ENCODE peak calls at places on chromosomes 13 and 19, in six cellular contexts. One of them, this sample, is unnamed. For H3K4me1 and H3K27me3, the result is how much of the 10 kb centered on the place peaks cover.

GRCh38 chr13:113926951-113927660 is 46.8 kb downstream of the C13orf46 start:
- DNase-seq in heart left ventricle: peak
- DNase-seq in GM23338: no peak
- DNase-seq in neural progenitor cell: no peak
- DNase-seq in cardiac muscle cell: no peak
- DNase-seq in heart right ventricle: peak
- DNase-seq in this sample: no peak

GRCh38 chr13:19967619-19968018 is 9.1 kb downstream of the ZMYM2 start:
- DNase-seq in GM23338: no peak
- DNase-seq in heart right ventricle: no peak
- DNase-seq in cardiac muscle cell: no peak
- DNase-seq in heart left ventricle: no peak
- DNase-seq in neural progenitor cell: no peak
- DNase-seq in this sample: no peak

GRCh38 chr19:10118960-10119359 is 739 bp downstream of the EIF3G start:
- DNase-seq in neural progenitor cell: no peak
- DNase-seq in cardiac muscle cell: no peak
- DNase-seq in GM23338: peak
- DNase-seq in heart right ventricle: no peak
- DNase-seq in heart left ventricle: no peak
- DNase-seq in this sample: no peak

GRCh38 chr19:42589792-42590191 is 4.9 kb downstream of the CEACAM8 start:
- DNase-seq in cardiac muscle cell: no peak
- DNase-seq in heart right ventricle: no peak
- DNase-seq in GM23338: no peak
- DNase-seq in neural progenitor cell: no peak
- DNase-seq in heart left ventricle: no peak
- DNase-seq in this sample: no peak

GRCh38 chr13:33015791-33016323 is 366 bp upstream of the KL start:
- DNase-seq in heart right ventricle: peak
- DNase-seq in neural progenitor cell: peak
- DNase-seq in GM23338: peak
- DNase-seq in cardiac muscle cell: peak
- DNase-seq in heart left ventricle: peak
- DNase-seq in this sample: no peak

GRCh38 chr19:58317481-58318072 is 9.2 kb upstream of the ZSCAN22 start:
- DNase-seq in cardiac muscle cell: peak
- DNase-seq in GM23338: peak
- DNase-seq in neural progenitor cell: peak
- DNase-seq in heart left ventricle: no peak
- DNase-seq in heart right ventricle: no peak
- DNase-seq in this sample: no peak

GRCh38 chr19:55585658-55586339 is 5.2 kb upstream of the ZNF579 start:
- DNase-seq in GM23338: peak
- DNase-seq in cardiac muscle cell: peak
- DNase-seq in heart right ventricle: peak
- DNase-seq in heart left ventricle: peak
- DNase-seq in neural progenitor cell: peak
- DNase-seq in this sample: no peak

GRCh38 chr13:114067381-114067885 is 65.0 kb downstream of the RASA3 start:
- DNase-seq in heart right ventricle: no peak
- DNase-seq in neural progenitor cell: no peak
- DNase-seq in GM23338: no peak
- DNase-seq in heart left ventricle: peak
- DNase-seq in cardiac muscle cell: no peak
- DNase-seq in this sample: no peak

GRCh38 chr19:38712161-38712748 is 32.0 kb downstream of the CAPN12 start:
- DNase-seq in cardiac muscle cell: no peak
- DNase-seq in heart left ventricle: no peak
- DNase-seq in neural progenitor cell: no peak
- DNase-seq in GM23338: no peak
- DNase-seq in heart right ventricle: no peak
- DNase-seq in this sample: no peak

GRCh38 chr13:114124921-114125320 is 7.5 kb downstream of the RASA3 start:
- DNase-seq in cardiac muscle cell: no peak
- DNase-seq in GM23338: no peak
- DNase-seq in heart left ventricle: no peak
- DNase-seq in heart right ventricle: no peak
- DNase-seq in neural progenitor cell: no peak
- DNase-seq in this sample: no peak

GRCh38 chr19:14542721-14543328 is 13.4 kb downstream of the TECR start:
- DNase-seq in neural progenitor cell: no peak
- DNase-seq in GM23338: no peak
- DNase-seq in cardiac muscle cell: no peak
- DNase-seq in heart right ventricle: no peak
- DNase-seq in heart left ventricle: no peak
- DNase-seq in this sample: no peak

GRCh38 chr19:39412100-39412866 is at the start of gene PLEKHG2:
- DNase-seq in GM23338: peak
- DNase-seq in heart right ventricle: peak
- DNase-seq in heart left ventricle: peak
- DNase-seq in neural progenitor cell: peak
- DNase-seq in cardiac muscle cell: peak
- DNase-seq in this sample: peak

GRCh38 chr19:32831611-32832010 is 38.0 kb downstream of the SLC7A9 start:
- DNase-seq in heart left ventricle: no peak
- DNase-seq in GM23338: no peak
- DNase-seq in heart right ventricle: no peak
- DNase-seq in cardiac muscle cell: no peak
- DNase-seq in neural progenitor cell: no peak
- DNase-seq in this sample: no peak

GRCh38 chr13:109345433-109345941 is 440.9 kb downstream of the IRS2 start:
- DNase-seq in neural progenitor cell: no peak
- DNase-seq in GM23338: no peak
- DNase-seq in heart right ventricle: no peak
- DNase-seq in heart left ventricle: no peak
- DNase-seq in cardiac muscle cell: no peak
- DNase-seq in this sample: no peak

GRCh38 chr19:11013771-11014170 is 52.9 kb downstream of the SMARCA4 start:
- DNase-seq in neural progenitor cell: no peak
- DNase-seq in cardiac muscle cell: no peak
- DNase-seq in heart left ventricle: no peak
- DNase-seq in heart right ventricle: no peak
- DNase-seq in GM23338: no peak
- DNase-seq in this sample: no peak

GRCh38 chr19:10295305-10295846 is 5.6 kb downstream of the ICAM5 start:
- DNase-seq in heart right ventricle: peak
- DNase-seq in cardiac muscle cell: peak
- DNase-seq in heart left ventricle: peak
- DNase-seq in GM23338: peak
- DNase-seq in neural progenitor cell: peak
- DNase-seq in this sample: no peak

GRCh38 chr19:17243854-17244617 is 1.7 kb downstream of the NR2F6 start:
- DNase-seq in neural progenitor cell: peak
- DNase-seq in cardiac muscle cell: peak
- DNase-seq in heart right ventricle: peak
- DNase-seq in GM23338: peak
- DNase-seq in heart left ventricle: peak
- DNase-seq in this sample: no peak

GRCh38 chr13:30654430-30654829 is 36.7 kb downstream of the USPL1 start:
- DNase-seq in GM23338: no peak
- DNase-seq in heart right ventricle: no peak
- DNase-seq in cardiac muscle cell: no peak
- DNase-seq in neural progenitor cell: no peak
- DNase-seq in heart left ventricle: no peak
- DNase-seq in this sample: no peak

GRCh38 chr19:30172643-30173242 is 199.4 kb upstream of the ZNF536 start:
- DNase-seq in GM23338: no peak
- DNase-seq in neural progenitor cell: no peak
- DNase-seq in cardiac muscle cell: no peak
- DNase-seq in heart right ventricle: no peak
- DNase-seq in heart left ventricle: no peak
- DNase-seq in this sample: no peak

DNA sequence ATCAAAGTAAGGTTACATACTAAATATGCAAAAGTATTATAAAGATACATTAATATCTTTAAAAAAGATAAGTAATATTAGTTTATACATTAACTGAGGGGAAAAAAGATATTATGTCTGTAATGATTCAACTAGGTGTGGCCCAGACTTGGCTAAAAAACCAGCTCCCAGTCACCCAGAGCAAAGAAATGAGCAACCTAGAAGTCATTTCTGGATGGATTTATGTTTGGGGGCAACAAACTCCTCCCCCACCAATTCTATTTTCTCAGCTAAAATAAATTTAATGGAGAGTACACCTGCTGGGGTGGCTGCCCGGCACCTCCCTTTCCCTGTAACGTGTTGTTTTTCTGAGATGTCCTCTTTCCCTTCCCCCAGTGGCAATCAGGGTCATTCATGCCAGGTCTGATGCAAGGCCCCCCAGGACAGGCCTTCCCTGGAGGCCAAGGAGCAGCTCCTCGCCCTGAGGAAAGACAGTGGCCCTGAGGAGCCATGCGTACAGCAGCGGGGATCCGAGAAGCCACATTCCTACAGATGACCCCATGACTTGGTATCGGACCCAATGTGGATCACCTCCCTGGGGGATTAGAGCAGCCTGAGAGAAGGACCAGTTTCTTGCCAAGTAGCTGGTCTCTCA is 78.6 kb upstream of the DOCK9 start:
- DNase-seq in heart right ventricle: no peak
- DNase-seq in GM23338: peak
- DNase-seq in cardiac muscle cell: no peak
- DNase-seq in heart left ventricle: no peak
- DNase-seq in neural progenitor cell: no peak
- DNase-seq in this sample: no peak
- H3K4me1 ChIP-seq in heart right ventricle: under half
- H3K4me1 ChIP-seq in GM23338: under half
- H3K4me1 ChIP-seq in cardiac muscle cell: under half
- H3K4me1 ChIP-seq in heart left ventricle: half or more
- H3K4me1 ChIP-seq in neural progenitor cell: under half
- H3K4me1 ChIP-seq in this sample: under half

GRCh38 chr19:3028305-3029069 is 593 bp downstream of the TLE2 start:
- DNase-seq in GM23338: peak
- DNase-seq in heart right ventricle: no peak
- DNase-seq in cardiac muscle cell: no peak
- DNase-seq in heart left ventricle: no peak
- DNase-seq in neural progenitor cell: peak
- DNase-seq in this sample: no peak

GRCh38 chr19:3033595-3034193 is 4.6 kb upstream of the TLE2 start:
- DNase-seq in GM23338: no peak
- DNase-seq in cardiac muscle cell: no peak
- DNase-seq in neural progenitor cell: no peak
- DNase-seq in heart left ventricle: no peak
- DNase-seq in heart right ventricle: no peak
- DNase-seq in this sample: no peak

GRCh38 chr19:3034194-3034844 is 5.2 kb upstream of the TLE2 start:
- DNase-seq in heart left ventricle: no peak
- DNase-seq in cardiac muscle cell: no peak
- DNase-seq in neural progenitor cell: peak
- DNase-seq in GM23338: no peak
- DNase-seq in heart right ventricle: no peak
- DNase-seq in this sample: no peak

GRCh38 chr19:3029070-3029923 is at the start of gene TLE2:
- DNase-seq in GM23338: peak
- DNase-seq in neural progenitor cell: peak
- DNase-seq in heart left ventricle: no peak
- DNase-seq in cardiac muscle cell: peak
- DNase-seq in heart right ventricle: no peak
- DNase-seq in this sample: no peak

DNA sequence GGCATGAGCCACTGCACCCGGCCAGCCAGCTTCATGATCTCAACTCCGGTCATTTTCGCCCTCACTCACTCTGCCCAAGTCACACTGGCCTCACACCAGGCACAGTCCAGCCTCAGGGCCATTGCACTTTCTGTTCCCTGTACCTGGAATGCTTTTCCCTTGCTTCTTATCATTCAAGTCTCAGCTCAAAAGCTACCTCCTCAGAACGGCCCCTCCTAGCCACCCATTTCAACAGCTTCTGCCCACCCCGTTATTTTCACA is 2.5 kb upstream of the TLE2 start:
- DNase-seq in cardiac muscle cell: no peak
- DNase-seq in heart left ventricle: no peak
- DNase-seq in neural progenitor cell: no peak
- DNase-seq in GM23338: no peak
- DNase-seq in heart right ventricle: no peak
- DNase-seq in this sample: no peak
- H3K27me3 ChIP-seq in cardiac muscle cell: under half
- H3K27me3 ChIP-seq in heart left ventricle: under half
- H3K27me3 ChIP-seq in neural progenitor cell: half or more
- H3K27me3 ChIP-seq in GM23338: half or more
- H3K27me3 ChIP-seq in heart right ventricle: under half
- H3K27me3 ChIP-seq in this sample: under half

DNA sequence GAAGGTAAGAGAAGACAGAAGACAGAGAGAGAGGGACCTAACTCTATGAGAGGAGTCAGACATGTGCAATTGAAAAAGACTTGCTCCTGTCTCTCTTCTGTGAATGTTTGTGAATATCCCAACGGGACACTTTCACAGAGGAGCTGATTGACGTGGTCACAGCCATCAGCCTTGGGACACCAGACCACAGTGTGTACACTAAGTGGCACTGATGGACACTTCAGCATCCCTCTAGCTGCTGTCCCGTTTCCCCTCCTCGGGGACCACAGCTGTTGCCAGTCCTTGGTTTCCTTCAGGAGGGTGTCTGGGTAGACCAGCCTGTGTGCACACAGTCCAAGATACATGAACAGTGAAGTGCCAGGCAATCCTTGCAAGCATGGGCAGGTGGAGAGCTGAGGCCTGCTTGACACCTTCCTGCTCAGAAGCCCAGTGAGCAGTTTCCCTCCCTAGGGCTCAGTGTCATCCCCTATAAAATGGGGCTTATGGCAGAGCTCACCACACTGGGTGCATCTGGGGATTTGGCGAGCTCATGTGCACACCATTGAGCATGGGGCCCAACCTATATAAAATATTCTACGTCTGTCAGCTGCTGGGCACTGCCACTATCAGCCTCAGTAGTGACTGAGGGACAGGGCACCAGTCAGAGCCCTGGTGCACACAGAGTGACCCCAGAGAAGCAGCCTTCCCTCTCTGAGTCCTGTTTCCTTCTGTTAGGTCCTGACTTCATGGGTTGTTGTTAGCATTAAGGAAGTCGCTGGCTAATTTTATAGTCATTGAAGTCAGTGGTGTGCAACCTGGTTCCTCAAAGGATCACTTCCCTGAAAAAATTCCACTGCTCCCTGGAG is 4.3 kb upstream of the USF2 start:
- DNase-seq in cardiac muscle cell: no peak
- DNase-seq in GM23338: no peak
- DNase-seq in heart right ventricle: no peak
- DNase-seq in heart left ventricle: peak
- DNase-seq in neural progenitor cell: no peak
- DNase-seq in this sample: no peak
- H3K4me1 ChIP-seq in cardiac muscle cell: under half
- H3K4me1 ChIP-seq in GM23338: under half
- H3K4me1 ChIP-seq in heart right ventricle: under half
- H3K4me1 ChIP-seq in heart left ventricle: under half
- H3K4me1 ChIP-seq in neural progenitor cell: under half
- H3K4me1 ChIP-seq in this sample: under half

DNA sequence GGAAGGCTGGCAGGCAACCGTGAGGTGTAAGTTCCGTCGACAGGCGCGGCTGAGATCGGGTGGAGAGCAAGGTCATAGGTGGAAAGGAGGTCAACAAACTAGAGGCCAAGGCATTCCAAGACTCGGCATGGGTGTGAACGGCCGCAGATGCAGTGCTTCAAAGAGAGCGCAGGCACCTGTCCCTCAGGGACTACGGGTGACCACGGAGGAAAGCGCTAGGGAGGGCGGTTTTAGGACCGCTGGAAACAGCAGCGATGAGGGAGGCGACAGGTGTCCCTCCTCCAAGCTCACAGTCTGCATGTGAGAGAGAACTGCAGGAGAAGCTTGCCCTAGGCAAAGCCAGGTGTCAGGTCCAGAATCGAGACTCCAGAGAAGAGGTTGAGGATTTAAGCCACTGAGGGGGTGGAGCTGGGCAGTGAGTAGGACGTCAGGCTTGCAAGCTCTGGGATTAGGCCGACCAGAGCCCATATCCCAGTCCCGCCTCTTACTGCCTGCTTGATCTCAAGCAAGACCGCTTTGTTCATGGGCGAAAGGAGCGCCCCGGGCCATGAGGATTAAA is 1.6 kb upstream of the MLNR start:
- DNase-seq in heart left ventricle: no peak
- DNase-seq in neural progenitor cell: peak
- DNase-seq in heart right ventricle: no peak
- DNase-seq in cardiac muscle cell: peak
- DNase-seq in GM23338: peak
- DNase-seq in this sample: no peak
- H3K27me3 ChIP-seq in heart left ventricle: under half
- H3K27me3 ChIP-seq in neural progenitor cell: half or more
- H3K27me3 ChIP-seq in heart right ventricle: under half
- H3K27me3 ChIP-seq in cardiac muscle cell: half or more
- H3K27me3 ChIP-seq in GM23338: half or more
- H3K27me3 ChIP-seq in this sample: half or more

This sample was measured in iPS DF 6.9.